ENCODE peak calls at places on chromosomes 4 and X, in six cellular contexts. P is skeletal muscle cell; X is sigmoid colon; E is fibroblast of villous mesenchyme; K is CD4-positive, CD25-positive, alpha-beta regulatory T cell; J is hepatocyte. F is an unnamed sample.

GRCh38 chr4:169618986-169619385 is 1.4 kb upstream of the CLCN3 start:
- DNase-seq in P (no peak), X (no peak), E (no peak), K (no peak), J (no peak), F (no peak)

GRCh38 chrX:21153503-21153902 is 220.7 kb upstream of the CNKSR2 start:
- DNase-seq in P (no peak), X (peak; percentile 66), E (peak; percentile 51), K (no peak), J (peak; percentile 6), F (no peak)

GRCh38 chrX:4547218-4547836 is 833.9 kb upstream of the PRKX start:
- DNase-seq in P (peak; percentile 6), X (no peak), E (peak; percentile 34), K (peak; percentile 51), J (peak; percentile 74), F (peak; percentile 13)

GRCh38 chr4:6749340-6750171 is 33.0 kb upstream of the KIAA0232 start:
- DNase-seq in P (no peak), X (peak; percentile 75), E (peak; percentile 37), K (no peak), J (peak; percentile 88), F (no peak)

GRCh38 chr4:75345436-75345835 is 168.8 kb downstream of the RCHY1 start:
- DNase-seq in P (no peak), X (no peak), E (no peak), K (no peak), J (no peak), F (no peak)

GRCh38 chr4:100257567-100257966 is 67.3 kb upstream of the DDIT4L start:
- DNase-seq in P (no peak), X (no peak), E (no peak), K (no peak), J (peak; percentile 32), F (no peak)

GRCh38 chr4:184860018-184860530 is 34.3 kb upstream of the ACSL1 start:
- DNase-seq in P (no peak), X (no peak), E (no peak), K (no peak), J (no peak), F (no peak)

GRCh38 chr4:150297861-150298474 is 219.7 kb downstream of the DCLK2 start:
- DNase-seq in P (peak; percentile 33), X (peak; percentile 76), E (peak; percentile 78), K (peak; percentile 66), J (peak; percentile 68), F (no peak)

GRCh38 chrX:70922776-70923473 is 8.0 kb downstream of the SLC7A3 start:
- DNase-seq in P (no peak), X (no peak), E (no peak), K (no peak), J (no peak), F (no peak)

GRCh38 chr4:69497886-69498395 is 2.2 kb upstream of the UGT2B4 start:
- DNase-seq in P (no peak), X (no peak), E (no peak), K (no peak), J (no peak), F (no peak)

GRCh38 chrX:10199212-10199611 is 42.4 kb downstream of the CLCN4 start:
- DNase-seq in P (no peak), X (peak; percentile 72), E (peak; percentile 97), K (peak; percentile 29), J (no peak), F (no peak)

GRCh38 chrX:78329486-78329885 is 2.1 kb upstream of the CYSLTR1 start:
- DNase-seq in P (no peak), X (no peak), E (no peak), K (no peak), J (no peak), F (no peak)

GRCh38 chr4:155974476-155974749 is 20.7 kb upstream of the CTSO start:
- DNase-seq in P (no peak), X (no peak), E (no peak), K (no peak), J (no peak), F (no peak)

GRCh38 chr4:168562021-168562691 is 65.3 kb downstream of the PALLD start:
- DNase-seq in P (no peak), X (no peak), E (peak; percentile 80), K (no peak), J (no peak), F (no peak)

GRCh38 chr4:128553665-128554515 is 255.6 kb upstream of the JADE1 start:
- DNase-seq in P (no peak), X (no peak), E (no peak), K (no peak), J (no peak), F (no peak)

GRCh38 chrX:69362889-69363288 is 141.2 kb upstream of the NALF2 start:
- DNase-seq in P (peak; percentile 3), X (no peak), E (no peak), K (no peak), J (peak; percentile 47), F (peak; percentile 47)

GRCh38 chr4:53196872-53197759 is 168.7 kb downstream of the SCFD2 start:
- DNase-seq in P (peak; percentile 46), X (no peak), E (peak; percentile 94), K (peak; percentile 79), J (peak; percentile 84), F (peak; percentile 74)

GRCh38 chr4:18981234-18981615 is 959.7 kb upstream of the LCORL start:
- DNase-seq in P (no peak), X (no peak), E (no peak), K (no peak), J (no peak), F (no peak)

GRCh38 chrX:75181721-75182120 is 25.6 kb upstream of the ABCB7 start:
- DNase-seq in P (no peak), X (no peak), E (no peak), K (no peak), J (no peak), F (no peak)

GRCh38 chr4:102789317-102789717 is 28.5 kb upstream of the MANBA start:
- DNase-seq in P (peak; percentile 43), X (no peak), E (peak; percentile 65), K (no peak), J (peak; percentile 15), F (no peak)

GRCh38 chr4:137180349-137180748 is 351.9 kb downstream of the PCDH18 start:
- DNase-seq in P (no peak), X (no peak), E (no peak), K (no peak), J (no peak), F (no peak)

GRCh38 chr4:116073051-116073450 is 959.6 kb upstream of the NDST4 start:
- DNase-seq in P (no peak), X (no peak), E (no peak), K (no peak), J (no peak), F (no peak)

GRCh38 chr4:108333353-108333920 is 164.7 kb upstream of the LEF1 start:
- DNase-seq in P (no peak), X (no peak), E (no peak), K (no peak), J (no peak), F (no peak)

GRCh38 chrX:10011991-10012390 is 44.8 kb downstream of the CLDN34 start:
- DNase-seq in P (no peak), X (peak; percentile 46), E (no peak), K (peak; percentile 47), J (no peak), F (no peak)

GRCh38 chr4:30696195-30696594 is 24.0 kb upstream of the PCDH7 start:
- DNase-seq in P (no peak), X (no peak), E (no peak), K (no peak), J (no peak), F (no peak)

GRCh38 chrX:15930585-15930984 is 76.0 kb upstream of the AP1S2 start:
- DNase-seq in P (no peak), X (no peak), E (peak; percentile 28), K (peak; percentile 8), J (peak; percentile 58), F (peak; percentile 28)

GRCh38 chr4:36385951-36386561 is 104.6 kb downstream of the DTHD1 start:
- DNase-seq in P (no peak), X (no peak), E (no peak), K (peak; percentile 88), J (no peak), F (no peak)

GRCh38 chrX:133726211-133726630 is 259.2 kb downstream of the GPC3 start:
- DNase-seq in P (peak; percentile 51), X (no peak), E (peak; percentile 43), K (no peak), J (peak; percentile 9), F (peak; percentile 0)
- H3K4me3 ChIP-seq in P (no peak overlapping the region), X (no peak overlapping the region), E (no peak overlapping the region), K (no peak overlapping the region), J (no peak overlapping the region), F (no peak overlapping the region)

GRCh38 chrX:45758738-45759397 is 558.2 kb upstream of the DIPK2B start:
- DNase-seq in P (no peak), X (no peak), E (peak; percentile 52), K (peak; percentile 80), J (no peak), F (no peak)

GRCh38 chrX:45761920-45762319 is 561.2 kb upstream of the DIPK2B start:
- DNase-seq in P (no peak), X (no peak), E (no peak), K (no peak), J (no peak), F (no peak)

GRCh38 chrX:45758319-45758718 is 557.6 kb upstream of the DIPK2B start:
- DNase-seq in P (peak; percentile 69), X (no peak), E (peak; percentile 84), K (peak; percentile 71), J (no peak), F (peak; percentile 84)

GRCh38 chrX:45762699-45763647 is 562.3 kb upstream of the DIPK2B start:
- DNase-seq in P (no peak), X (no peak), E (no peak), K (peak; percentile 26), J (no peak), F (no peak)

GRCh38 chrX:45760187-45760742 is 559.6 kb upstream of the DIPK2B start:
- DNase-seq in P (no peak), X (no peak), E (no peak), K (no peak), J (no peak), F (no peak)
- H3K4me3 ChIP-seq in P (no peak overlapping the region), X (no peak overlapping the region), E (peak overlapping the region; percentile 7), K (peak overlapping the region; percentile 58), J (no peak overlapping the region), F (no peak overlapping the region)

DNA sequence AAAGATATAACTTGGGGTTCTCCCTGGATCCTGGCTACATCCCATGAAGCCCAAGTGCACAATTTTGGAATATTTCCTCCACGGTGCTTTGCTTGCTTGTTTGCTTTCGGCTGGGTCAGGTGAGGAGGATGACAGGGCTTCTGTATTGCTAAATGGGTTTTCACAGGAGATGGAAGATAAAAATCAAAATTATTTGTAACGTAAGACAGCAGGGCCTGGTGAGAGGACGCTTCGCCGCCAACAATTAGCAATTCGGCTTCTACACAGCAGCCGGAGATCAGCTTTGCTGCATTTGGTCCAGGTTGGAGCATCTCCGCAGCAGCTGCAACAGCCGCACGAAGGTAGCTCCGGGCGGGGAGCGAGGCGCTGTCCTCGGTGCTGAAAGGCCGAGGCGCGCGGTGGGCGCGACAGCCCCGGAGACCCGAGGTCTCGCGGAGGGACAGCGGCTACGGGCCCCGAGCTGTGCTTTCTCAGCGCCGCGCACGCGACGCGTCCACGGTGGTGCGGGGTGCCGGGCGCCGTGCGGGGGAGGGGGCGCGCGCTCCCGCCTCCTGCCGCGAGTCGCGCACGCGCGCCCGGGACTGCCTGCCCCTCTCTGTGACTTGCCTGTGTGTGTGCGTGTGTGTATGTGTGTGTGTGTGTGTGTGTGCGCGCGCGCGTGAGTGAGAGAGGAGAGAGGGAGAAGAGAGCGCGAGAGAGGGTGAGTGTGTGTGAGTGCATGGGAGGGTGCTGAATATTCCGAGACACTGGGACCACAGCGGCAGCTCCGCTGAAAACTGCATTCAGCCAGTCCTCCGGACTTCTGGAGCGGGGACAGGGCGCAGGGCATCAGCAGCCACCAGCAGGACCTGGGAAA is at the start of gene GRIA2:
- DNase-seq in P (peak; percentile 15), X (no peak), E (peak; percentile 49), K (peak; percentile 1), J (peak; percentile 89), F (peak; percentile 4)
- H3K4me3 ChIP-seq in P (peak within 1 kb of the TSS; percentile 61), X (peak within 1 kb of the TSS; percentile 34), E (no peak within 1 kb of the TSS), K (no peak within 1 kb of the TSS), J (no peak within 1 kb of the TSS), F (peak within 1 kb of the TSS; percentile 15)

GRCh38 chrX:153966841-153967535 is 4.6 kb downstream of the HCFC1 start:
- DNase-seq in P (no peak), X (peak; percentile 66), E (no peak), K (no peak), J (no peak), F (no peak)
- H3K4me3 ChIP-seq in P (no peak overlapping the region), X (peak overlapping the region; percentile 15), E (no peak overlapping the region), K (peak overlapping the region; percentile 73), J (no peak overlapping the region), F (no peak overlapping the region)